ENCODE peak calls at places on chromosome 22, in six cellular contexts. N, F, W, E, L and T are unnamed samples.

GRCh38 chr22:43401233-43401632 is 10.6 kb upstream of the MPPED1 start:
- DNase-seq in N (no peak), F (no peak), W (no peak), E (no peak), L (no peak), T (no peak)

GRCh38 chr22:45999379-45999971 is 22.5 kb upstream of the WNT7B start:
- DNase-seq in N (peak), F (no peak), W (no peak), E (no peak), L (no peak), T (peak)

GRCh38 chr22:22548349-22548716 is 10.7 kb downstream of the PRAME start:
- DNase-seq in N (no peak), F (no peak), W (no peak), E (no peak), L (no peak), T (no peak)

GRCh38 chr22:27531782-27532530 is 269.6 kb downstream of the MN1 start:
- DNase-seq in N (no peak), F (no peak), W (no peak), E (no peak), L (no peak), T (no peak)

GRCh38 chr22:27719535-27720227 is 81.9 kb downstream of the MN1 start:
- DNase-seq in N (no peak), F (no peak), W (peak), E (no peak), L (no peak), T (peak)

GRCh38 chr22:40463727-40464126 is 93.3 kb downstream of the SGSM3 start:
- DNase-seq in N (no peak), F (no peak), W (no peak), E (no peak), L (no peak), T (no peak)

GRCh38 chr22:37308385-37309200 is 26.3 kb downstream of the CYTH4 start:
- DNase-seq in N (no peak), F (no peak), W (no peak), E (no peak), L (no peak), T (no peak)

GRCh38 chr22:45263790-45264269 is 20.9 kb upstream of the UPK3A start:
- DNase-seq in N (peak), F (peak), W (peak), E (no peak), L (peak), T (peak)

GRCh38 chr22:20243545-20244249 is 24.4 kb downstream of the RTN4R start:
- DNase-seq in N (peak), F (no peak), W (no peak), E (no peak), L (no peak), T (peak)

GRCh38 chr22:46052331-46052771 is 75.4 kb upstream of the WNT7B start:
- DNase-seq in N (peak), F (no peak), W (peak), E (no peak), L (peak), T (peak)

GRCh38 chr22:27032121-27032761 is 374.9 kb downstream of the MIAT start:
- DNase-seq in N (peak), F (no peak), W (no peak), E (no peak), L (peak), T (peak)

GRCh38 chr22:23213581-23214341 is 33.5 kb downstream of the BCR start:
- DNase-seq in N (no peak), F (no peak), W (no peak), E (no peak), L (no peak), T (no peak)

GRCh38 chr22:43090130-43090789 is 1.1 kb upstream of the TTLL1 start:
- DNase-seq in N (peak), F (peak), W (peak), E (no peak), L (peak), T (peak)

GRCh38 chr22:22911327-22912134 is 23.9 kb downstream of the IGLL5 start:
- DNase-seq in N (no peak), F (no peak), W (no peak), E (no peak), L (no peak), T (no peak)

GRCh38 chr22:19710020-19710768 is 4.1 kb upstream of the SEPTIN5 start:
- DNase-seq in N (no peak), F (no peak), W (no peak), E (no peak), L (no peak), T (no peak)

GRCh38 chr22:43289551-43289963 is 53.6 kb downstream of the SCUBE1 start:
- DNase-seq in N (no peak), F (no peak), W (no peak), E (no peak), L (no peak), T (no peak)

GRCh38 chr22:19232620-19233019 is 54.1 kb upstream of the SLC25A1 start:
- DNase-seq in N (no peak), F (no peak), W (no peak), E (no peak), L (no peak), T (no peak)

GRCh38 chr22:46053563-46054090 is 76.7 kb upstream of the WNT7B start:
- DNase-seq in N (peak), F (no peak), W (peak), E (no peak), L (peak), T (peak)

GRCh38 chr22:23375031-23375827 is 194.9 kb downstream of the BCR start:
- DNase-seq in N (no peak), F (no peak), W (no peak), E (no peak), L (no peak), T (no peak)

GRCh38 chr22:36355894-36356293 is 31.9 kb downstream of the MYH9 start:
- DNase-seq in N (no peak), F (no peak), W (no peak), E (no peak), L (peak), T (no peak)

GRCh38 chr22:45502215-45503070 is at the start of gene FBLN1:
- DNase-seq in N (no peak), F (no peak), W (no peak), E (no peak), L (peak), T (peak)

GRCh38 chr22:20022231-20023069 is 1.5 kb downstream of the TANGO2 start:
- DNase-seq in N (peak), F (no peak), W (no peak), E (no peak), L (no peak), T (no peak)

GRCh38 chr22:46072030-46072881 is 78.1 kb upstream of the PPARA start:
- DNase-seq in N (peak), F (no peak), W (peak), E (no peak), L (peak), T (peak)

GRCh38 chr22:20058989-20059770 is 20.9 kb upstream of the DGCR8 start:
- DNase-seq in N (no peak), F (no peak), W (no peak), E (no peak), L (no peak), T (no peak)

GRCh38 chr22:37752189-37753061 is 55.3 kb upstream of the GCAT start:
- DNase-seq in N (peak), F (peak), W (peak), E (peak), L (peak), T (peak)

GRCh38 chr22:43734370-43735005 is 77.6 kb downstream of the EFCAB6 start:
- DNase-seq in N (no peak), F (no peak), W (no peak), E (no peak), L (no peak), T (no peak)

GRCh38 chr22:34070051-34070450 is 149.8 kb upstream of the LARGE1 start:
- DNase-seq in N (no peak), F (no peak), W (no peak), E (no peak), L (no peak), T (no peak)

DNA sequence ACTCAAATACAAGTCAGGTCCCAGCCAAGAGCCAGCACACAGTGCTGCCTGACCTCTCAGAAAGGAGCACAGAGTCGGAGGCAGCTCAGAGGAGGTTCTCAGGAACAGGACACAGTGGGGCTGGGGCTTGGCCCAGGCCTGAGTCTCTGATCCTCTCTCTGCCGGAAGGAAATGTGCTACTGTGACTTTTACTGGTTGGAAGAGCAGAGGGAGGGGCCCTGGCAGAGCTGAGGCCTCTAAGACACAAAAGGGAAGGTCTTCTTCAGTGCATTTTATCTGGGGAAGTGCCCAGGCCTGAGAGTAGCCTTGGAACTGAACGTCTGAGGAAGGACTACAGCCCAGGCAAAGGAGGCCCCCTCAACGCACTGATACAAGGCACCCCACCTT is 16.2 kb upstream of the CASTOR1 start:
- DNase-seq in N (peak), F (no peak), W (peak), E (no peak), L (peak), T (peak)
- TF ChIP-seq POLR2A in N (no peak), F (no peak), W (peak), E (peak), L (peak), T (no peak)

DNA sequence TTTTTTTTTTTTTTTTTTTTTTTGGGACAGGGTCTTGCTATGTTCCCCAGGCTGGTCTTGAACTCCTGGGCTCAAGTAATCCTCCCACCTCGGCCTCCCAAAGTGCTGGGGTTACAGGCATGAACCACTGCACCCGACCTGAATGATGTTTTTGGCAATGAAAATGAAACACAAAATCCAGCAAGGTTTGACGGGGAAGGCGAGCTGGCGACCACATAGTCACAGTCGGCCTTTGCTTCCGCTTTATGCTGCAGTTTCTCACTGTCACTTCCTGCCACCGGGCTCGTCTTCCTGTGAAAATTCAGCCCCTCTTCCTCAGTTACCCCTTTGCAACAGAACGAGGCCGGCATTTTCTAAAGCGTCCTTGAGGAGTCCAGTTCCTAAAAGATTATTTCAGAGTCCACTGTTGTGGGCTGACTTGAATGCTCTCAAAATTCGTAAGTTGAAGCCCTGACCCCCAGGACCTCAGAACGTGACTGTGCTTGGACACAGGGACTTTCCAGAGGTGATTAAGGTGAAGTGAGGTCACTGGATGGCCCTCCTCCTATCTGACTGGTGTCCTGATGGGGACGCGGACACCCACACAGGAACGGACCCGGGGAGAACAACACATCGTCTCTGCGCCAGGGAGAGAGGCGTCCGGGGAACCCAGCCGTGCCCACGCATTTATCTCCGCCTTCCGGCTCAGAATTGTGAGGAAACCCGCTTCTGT is 2.9 kb upstream of the BID start:
- DNase-seq in N (peak), F (no peak), W (no peak), E (no peak), L (no peak), T (peak)
- TF ChIP-seq POLR2A in N (no peak), F (no peak), W (no peak), E (no peak), L (peak), T (no peak)

DNA sequence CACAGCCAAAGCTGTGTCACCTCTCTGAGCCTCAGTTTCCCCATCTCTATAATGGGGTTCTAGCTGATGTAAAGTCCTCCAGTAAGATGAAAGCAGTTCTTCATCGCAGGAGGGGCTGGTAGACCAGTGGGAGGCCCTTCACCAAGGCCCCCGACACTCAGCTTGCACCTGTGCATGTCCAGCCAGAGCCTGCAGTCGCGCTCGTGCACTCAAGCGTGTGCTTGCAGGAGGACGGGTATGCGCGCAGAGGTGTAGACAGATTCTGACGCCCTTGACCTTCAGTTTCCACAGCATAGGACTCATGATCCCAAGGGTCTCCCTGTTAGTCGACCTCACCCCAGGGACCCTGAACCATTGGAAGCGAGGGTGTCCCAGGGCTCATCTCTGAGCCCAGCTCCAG is 633.7 kb downstream of the TBC1D22A start:
- DNase-seq in N (no peak), F (no peak), W (no peak), E (no peak), L (no peak), T (no peak)
- TF ChIP-seq POLR2A in N (no peak), F (no peak), W (no peak), E (no peak), L (no peak), T (no peak)

GRCh38 chr22:50704510-50705218 is 32.0 kb downstream of the SHANK3 start:
- DNase-seq in N (peak), F (no peak), W (no peak), E (no peak), L (no peak), T (no peak)
- TF ChIP-seq POLR2A in N (no peak), F (no peak), W (no peak), E (no peak), L (no peak), T (no peak)

GRCh38 chr22:49867303-49868250 is 13.9 kb downstream of the ZBED4 start:
- DNase-seq in N (no peak), F (no peak), W (no peak), E (no peak), L (no peak), T (no peak)
- TF ChIP-seq POLR2A in N (no peak), F (no peak), W (no peak), E (no peak), L (no peak), T (no peak)

GRCh38 chr22:24553597-24554315 is 1.2 kb downstream of the GUCD1 start:
- DNase-seq in N (peak), F (no peak), W (peak), E (no peak), L (peak), T (peak)
- TF ChIP-seq POLR2A in N (no peak), F (no peak), W (peak), E (no peak), L (no peak), T (no peak)

DNA sequence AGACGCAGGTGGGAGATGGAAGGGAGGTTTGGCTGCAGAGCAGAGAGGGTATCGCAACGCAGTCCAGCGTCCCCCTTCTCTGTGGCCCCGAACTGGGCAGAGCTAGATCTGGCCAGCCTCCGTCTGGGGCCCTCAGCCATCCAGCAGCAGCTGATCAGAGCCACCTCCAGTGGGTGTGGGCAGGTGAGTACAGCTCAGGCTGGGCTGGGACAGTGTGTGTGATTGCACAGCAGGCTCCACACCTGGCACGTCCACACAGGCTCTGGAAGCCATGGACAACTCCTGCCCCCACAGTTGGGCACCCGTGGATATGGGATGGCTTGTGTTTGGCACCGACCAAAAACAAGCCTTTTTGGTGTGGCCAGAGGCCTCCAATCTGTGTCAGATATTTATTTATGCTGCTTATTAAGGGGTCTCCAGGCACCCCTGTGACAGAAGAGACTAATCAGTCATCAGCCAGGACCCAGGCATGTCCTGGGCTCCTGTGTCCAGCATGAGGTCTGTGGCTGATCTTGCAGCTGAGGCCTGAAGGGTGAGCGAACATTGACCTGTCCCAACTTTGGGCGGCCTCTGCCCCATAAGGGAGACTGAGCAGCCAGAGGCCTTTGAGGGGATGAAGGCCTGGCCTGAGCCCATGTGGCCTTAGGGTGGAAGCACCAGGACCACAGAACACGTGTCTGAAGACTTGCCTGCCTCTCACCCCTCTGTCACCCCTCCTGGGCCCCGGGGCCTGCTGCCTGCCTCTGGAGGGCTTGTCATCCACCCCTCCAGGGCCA is 18.6 kb downstream of the POLR3H start:
- DNase-seq in N (no peak), F (no peak), W (no peak), E (no peak), L (no peak), T (no peak)
- TF ChIP-seq POLR2A in N (no peak), F (no peak), W (no peak), E (no peak), L (no peak), T (no peak)

DNA sequence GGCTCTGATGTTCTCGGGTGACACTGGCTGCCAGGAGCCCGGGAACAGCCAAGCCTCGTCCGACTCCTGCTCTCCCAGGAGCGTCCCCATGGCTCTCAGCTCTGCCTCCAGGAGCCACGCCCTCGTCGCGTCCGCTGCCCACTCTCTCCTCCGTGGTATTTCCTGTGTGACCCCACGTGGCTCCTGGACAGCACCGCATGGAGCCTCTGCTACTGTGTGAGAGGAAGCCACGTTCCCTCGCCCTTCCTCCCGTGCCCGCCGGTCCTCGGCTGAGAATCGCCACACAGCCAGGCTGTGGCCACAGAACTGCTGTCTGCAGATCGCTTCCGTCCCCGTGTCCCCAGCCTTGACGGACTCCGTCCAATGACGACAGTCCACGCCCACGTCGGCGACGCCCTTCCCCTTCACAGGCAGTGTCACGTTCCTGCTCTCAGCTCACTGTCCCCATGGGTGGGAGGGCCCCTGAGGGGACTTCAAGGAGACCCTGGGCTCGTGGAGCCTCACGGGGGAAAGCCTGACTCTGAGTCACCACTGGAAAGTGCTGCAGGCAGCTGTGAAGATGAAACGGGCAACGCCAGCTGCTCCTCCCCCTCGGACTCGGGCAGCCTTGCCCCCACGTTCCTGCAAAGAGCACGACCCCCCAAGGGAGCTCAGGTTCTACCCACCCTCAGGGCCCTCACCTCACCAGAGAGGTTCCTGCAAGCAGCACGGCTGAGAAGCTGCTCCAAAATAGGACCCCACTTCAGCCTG is 458.5 kb downstream of the BRD1 start:
- DNase-seq in N (peak), F (no peak), W (no peak), E (no peak), L (no peak), T (no peak)
- TF ChIP-seq POLR2A in N (no peak), F (peak), W (no peak), E (no peak), L (no peak), T (no peak)